ENCODE peak calls at places on chromosomes 6 and 20, in five cellular contexts. G, Q, U, I and T are unnamed samples.

GRCh38 chr6:165849539-165850430 is 186.7 kb upstream of the PDE10A start:
- DNase-seq in G (no peak), Q (no peak), U (no peak), I (no peak), T (peak; percentile 54)

GRCh38 chr20:35145141-35145564 is 2.0 kb downstream of the EDEM2 start:
- DNase-seq in G (peak; percentile 74), Q (peak; percentile 40), U (no peak), I (peak; percentile 66), T (peak; percentile 38)

GRCh38 chr6:11615214-11615602 is 77.7 kb downstream of the TMEM170B start:
- DNase-seq in G (no peak), Q (no peak), U (no peak), I (peak; percentile 85), T (no peak)

GRCh38 chr6:29792123-29793035 is 35.2 kb upstream of the HLA-G start:
- DNase-seq in G (no peak), Q (no peak), U (peak; percentile 80), I (peak; percentile 6), T (no peak)

GRCh38 chr6:149823013-149823412 is 41.1 kb downstream of the LRP11 start:
- DNase-seq in G (no peak), Q (no peak), U (no peak), I (no peak), T (no peak)

GRCh38 chr6:93416575-93417420 is 2.6 kb downstream of the EPHA7 start:
- DNase-seq in G (peak; percentile 76), Q (peak; percentile 76), U (no peak), I (no peak), T (peak; percentile 73)

GRCh38 chr20:19081937-19082336 is 130.5 kb upstream of the SLC24A3 start:
- DNase-seq in G (no peak), Q (no peak), U (no peak), I (no peak), T (no peak)

GRCh38 chr20:20498081-20498861 is 130.4 kb downstream of the INSM1 start:
- DNase-seq in G (peak; percentile 43), Q (peak; percentile 25), U (no peak), I (no peak), T (peak; percentile 94)

GRCh38 chr6:140380371-140381218 is 1006.1 kb upstream of the CITED2 start:
- DNase-seq in G (no peak), Q (no peak), U (no peak), I (peak; percentile 55), T (no peak)

GRCh38 chr6:106204961-106205360 is 118.8 kb downstream of the PRDM1 start:
- DNase-seq in G (no peak), Q (no peak), U (no peak), I (no peak), T (no peak)

GRCh38 chr6:169780571-169781091 is 29.2 kb downstream of the ERMARD start:
- DNase-seq in G (no peak), Q (no peak), U (no peak), I (peak; percentile 26), T (no peak)

GRCh38 chr20:10800288-10800687 is 126.5 kb upstream of the JAG1 start:
- DNase-seq in G (no peak), Q (peak; percentile 72), U (no peak), I (no peak), T (peak; percentile 73)

GRCh38 chr20:8933391-8933807 is 135.5 kb upstream of the PLCB4 start:
- DNase-seq in G (no peak), Q (no peak), U (no peak), I (no peak), T (no peak)

GRCh38 chr6:33192671-33193602 is 670 bp upstream of the COL11A2 start:
- DNase-seq in G (no peak), Q (no peak), U (peak; percentile 54), I (no peak), T (no peak)

GRCh38 chr6:3808759-3809514 is 40.2 kb upstream of the FAM50B start:
- DNase-seq in G (no peak), Q (no peak), U (no peak), I (peak; percentile 95), T (no peak)

GRCh38 chr6:139711714-139712585 is 337.5 kb upstream of the CITED2 start:
- DNase-seq in G (no peak), Q (no peak), U (no peak), I (peak; percentile 81), T (no peak)

GRCh38 chr6:11650297-11650696 is 112.7 kb downstream of the TMEM170B start:
- DNase-seq in G (no peak), Q (no peak), U (no peak), I (peak; percentile 87), T (no peak)

GRCh38 chr20:25706793-25707192 is 10.1 kb upstream of the ZNF337 start:
- DNase-seq in G (no peak), Q (no peak), U (peak; percentile 40), I (no peak), T (no peak)

GRCh38 chr6:141992109-141992508 is 140.6 kb upstream of the GJE1 start:
- DNase-seq in G (no peak), Q (no peak), U (no peak), I (no peak), T (no peak)

GRCh38 chr20:22826306-22827230 is 208.5 kb upstream of the SSTR4 start:
- DNase-seq in G (no peak), Q (no peak), U (no peak), I (no peak), T (no peak)

GRCh38 chr6:159727717-159728440 is 573 bp downstream of the WTAP start:
- DNase-seq in G (no peak), Q (no peak), U (no peak), I (peak; percentile 30), T (peak; percentile 76)

GRCh38 chr20:3987296-3987695 is 28.1 kb downstream of the RNF24 start:
- DNase-seq in G (no peak), Q (no peak), U (no peak), I (no peak), T (no peak)

GRCh38 chr6:29850011-29850553 is 22.5 kb downstream of the HLA-G start:
- DNase-seq in G (no peak), Q (no peak), U (no peak), I (no peak), T (no peak)

GRCh38 chr20:41179961-41180360 is 42.6 kb downstream of the PLCG1 start:
- DNase-seq in G (no peak), Q (no peak), U (peak; percentile 16), I (no peak), T (no peak)

GRCh38 chr6:168871535-168872106 is 382.0 kb downstream of the THBS2 start:
- DNase-seq in G (no peak), Q (peak; percentile 11), U (no peak), I (no peak), T (peak; percentile 18)

GRCh38 chr6:170174124-170174770 is 116.6 kb downstream of the DLL1 start:
- DNase-seq in G (no peak), Q (no peak), U (no peak), I (no peak), T (no peak)

GRCh38 chr6:47097092-47097945 is 55.2 kb upstream of the ADGRF1 start:
- DNase-seq in G (peak; percentile 77), Q (peak; percentile 84), U (no peak), I (peak; percentile 74), T (peak; percentile 77)

GRCh38 chr6:134372603-134373281 is 54.8 kb upstream of the SGK1 start:
- DNase-seq in G (no peak), Q (no peak), U (no peak), I (peak; percentile 42), T (no peak)

GRCh38 chr6:85192186-85192585 is 257.7 kb upstream of the NT5E start:
- DNase-seq in G (no peak), Q (no peak), U (no peak), I (no peak), T (no peak)

GRCh38 chr20:1700990-1701389 is 43.4 kb upstream of the SIRPG start:
- DNase-seq in G (no peak), Q (peak; percentile 51), U (no peak), I (no peak), T (peak; percentile 5)

GRCh38 chr6:148179786-148180185 is 162.9 kb upstream of the SASH1 start:
- DNase-seq in G (no peak), Q (no peak), U (no peak), I (peak; percentile 49), T (no peak)

GRCh38 chr20:44480097-44480496 is 4.4 kb downstream of the TTPAL start:
- DNase-seq in G (no peak), Q (no peak), U (no peak), I (no peak), T (no peak)